ENCODE peak calls at places on chromosomes 2 and 18, in four cellular contexts. S is CD8-positive, alpha-beta memory T cell; L is tibial artery; F is heart left ventricle. U is an unnamed sample. For H3K27me3, the result is how much of the 10 kb centered on the place peaks cover.

GRCh38 chr2:199842631-199843030 is 8.4 kb downstream of the FTCDNL1 start:
- DNase-seq in F (no peak), L (no peak), S (no peak), U (no peak)

GRCh38 chr18:25517881-25518715 is 166.1 kb upstream of the ZNF521 start:
- DNase-seq in F (no peak), L (no peak), S (no peak), U (no peak)

GRCh38 chr2:160194351-160194750 is 5.7 kb downstream of the ITGB6 start:
- DNase-seq in L (no peak), S (no peak), F (no peak), U (no peak)

GRCh38 chr2:207836526-207837133 is 66.9 kb upstream of the FZD5 start:
- DNase-seq in S (no peak), L (no peak), F (peak), U (peak)

GRCh38 chr2:11716689-11717321 is 29.6 kb upstream of the LPIN1 start:
- DNase-seq in L (peak), S (no peak), F (no peak), U (no peak)

GRCh38 chr18:46104128-46104911 is at the start of gene HAUS1:
- DNase-seq in F (peak), S (peak), L (peak), U (peak)

GRCh38 chr2:151973013-151973900 is 125.6 kb downstream of the CACNB4 start:
- DNase-seq in F (no peak), L (no peak), S (no peak), U (no peak)

GRCh38 chr2:25960920-25961319 is 21.4 kb downstream of the KIF3C start:
- DNase-seq in S (no peak), F (peak), L (no peak), U (no peak)

GRCh38 chr2:83826601-83827000 is 632.5 kb downstream of the SUCLG1 start:
- DNase-seq in F (no peak), S (no peak), L (no peak), U (no peak)

GRCh38 chr18:79515331-79515730 is 119.6 kb downstream of the NFATC1 start:
- DNase-seq in L (no peak), S (no peak), F (no peak), U (no peak)

GRCh38 chr2:28101123-28101522 is 210.6 kb downstream of the BABAM2 start:
- DNase-seq in S (no peak), F (no peak), L (no peak), U (no peak)

GRCh38 chr2:202808754-202809153 is 62.8 kb downstream of the ICA1L start:
- DNase-seq in L (no peak), F (no peak), S (no peak), U (no peak)

GRCh38 chr18:61609131-61609530 is 275.9 kb downstream of the CDH20 start:
- DNase-seq in F (no peak), L (no peak), S (no peak), U (no peak)

GRCh38 chr18:70576281-70577022 is 287.6 kb downstream of the SOCS6 start:
- DNase-seq in S (no peak), F (no peak), L (no peak), U (no peak)

GRCh38 chr2:39150890-39151497 is 30.1 kb upstream of the SOS1 start:
- DNase-seq in L (no peak), S (no peak), F (no peak), U (no peak)

GRCh38 chr2:157413342-157414035 is 30.4 kb downstream of the CYTIP start:
- DNase-seq in L (no peak), F (no peak), S (peak), U (no peak)

GRCh38 chr18:9824474-9824832 is 61.3 kb upstream of the TXNDC2 start:
- DNase-seq in F (peak), S (no peak), L (no peak), U (no peak)

GRCh38 chr2:22879009-22879863 is 505.7 kb upstream of the KLHL29 start:
- DNase-seq in L (no peak), S (no peak), F (no peak), U (no peak)

GRCh38 chr2:191014653-191015020 is 666 bp upstream of the STAT1 start:
- DNase-seq in S (no peak), L (no peak), F (peak), U (no peak)

GRCh38 chr2:67689651-67690050 is 292.5 kb downstream of the ETAA1 start:
- DNase-seq in L (no peak), S (no peak), F (no peak), U (no peak)

GRCh38 chr2:45120546-45120945 is 111.3 kb upstream of the SIX2 start:
- DNase-seq in S (no peak), F (no peak), L (no peak), U (peak)

GRCh38 chr18:6975084-6975483 is 142.5 kb downstream of the LAMA1 start:
- DNase-seq in L (no peak), S (no peak), F (no peak), U (no peak)

GRCh38 chr2:85844486-85844885 is 44.3 kb downstream of the ST3GAL5 start:
- DNase-seq in F (no peak), L (no peak), S (no peak), U (no peak)

GRCh38 chr2:85846411-85846810 is 42.4 kb downstream of the ST3GAL5 start:
- DNase-seq in F (no peak), L (no peak), S (no peak), U (peak)

GRCh38 chr2:85847051-85847588 is 41.7 kb downstream of the ST3GAL5 start:
- DNase-seq in L (no peak), F (no peak), S (no peak), U (no peak)

GRCh38 chr2:85840091-85840490 is 48.7 kb downstream of the ST3GAL5 start:
- DNase-seq in S (no peak), L (no peak), F (no peak), U (no peak)

DNA sequence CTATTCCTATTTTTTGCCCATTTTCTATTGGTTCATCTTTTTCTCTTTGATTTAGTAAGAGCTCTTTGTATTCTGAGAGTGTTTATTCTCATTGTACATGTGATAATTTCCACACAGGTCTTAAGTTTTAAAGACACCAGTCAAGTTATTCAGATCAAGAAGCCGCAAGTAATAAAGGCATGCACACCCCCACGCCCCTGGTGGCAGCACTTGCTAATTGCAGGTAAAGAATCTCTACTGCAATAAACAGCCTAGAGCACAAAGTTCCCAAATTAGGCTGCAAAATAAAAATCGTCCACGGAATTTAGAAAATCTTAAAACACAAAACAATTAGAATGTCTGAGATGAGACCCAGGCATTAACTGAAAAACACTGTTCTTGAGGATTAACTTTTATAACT is 45.2 kb downstream of the ST3GAL5 start:
- DNase-seq in F (no peak), L (no peak), S (no peak), U (no peak)
- H3K27me3 ChIP-seq in F (under half), L (under half), S (under half), U (under half)

GRCh38 chr2:168469281-168469988 is 13.4 kb downstream of the CERS6 start:
- DNase-seq in F (no peak), L (no peak), S (no peak), U (no peak)

GRCh38 chr2:168468354-168468753 is 12.3 kb downstream of the CERS6 start:
- DNase-seq in L (no peak), F (no peak), S (no peak), U (no peak)

GRCh38 chr2:168470880-168471475 is 14.9 kb downstream of the CERS6 start:
- DNase-seq in L (no peak), S (no peak), F (no peak), U (no peak)

GRCh38 chr2:168467729-168468128 is 11.7 kb downstream of the CERS6 start:
- DNase-seq in S (no peak), L (no peak), F (no peak), U (no peak)

DNA sequence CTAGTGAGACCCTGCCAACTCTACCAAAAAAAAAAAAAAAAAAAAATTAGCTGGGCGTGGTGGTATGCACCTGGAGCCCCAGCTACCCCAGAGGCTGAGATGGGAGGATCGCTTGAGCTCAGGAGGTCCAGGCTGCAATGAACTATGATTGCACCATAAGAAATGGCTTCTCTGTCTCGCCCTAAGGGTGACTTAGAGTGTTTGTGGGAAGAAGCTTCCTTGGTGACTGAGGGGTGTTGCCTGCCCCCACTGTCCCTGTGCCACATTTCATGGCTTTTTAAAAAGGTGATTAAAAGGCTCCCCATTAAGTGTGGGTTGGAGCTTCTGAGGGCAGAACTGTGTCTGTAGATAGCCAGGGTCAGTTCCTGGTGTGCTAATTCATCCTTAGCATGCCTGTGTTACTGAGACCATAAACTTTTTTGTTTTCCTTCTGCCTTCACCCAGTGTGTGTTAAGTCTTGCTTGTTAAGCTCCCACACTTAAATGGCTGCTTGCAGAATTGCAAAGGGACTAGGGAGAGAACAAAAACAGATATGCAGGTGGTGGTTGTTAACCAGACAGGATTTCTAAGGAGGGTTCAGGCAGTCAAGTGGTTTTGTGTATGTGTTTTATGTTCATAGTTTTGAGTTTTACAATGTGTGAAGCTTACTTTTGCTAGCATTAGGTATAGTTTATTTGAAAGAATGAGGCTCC is 14.3 kb downstream of the CERS6 start:
- DNase-seq in L (no peak), F (no peak), S (no peak), U (no peak)
- H3K27ac ChIP-seq in L (no peak), F (no peak), S (no peak), U (no peak)

DNA sequence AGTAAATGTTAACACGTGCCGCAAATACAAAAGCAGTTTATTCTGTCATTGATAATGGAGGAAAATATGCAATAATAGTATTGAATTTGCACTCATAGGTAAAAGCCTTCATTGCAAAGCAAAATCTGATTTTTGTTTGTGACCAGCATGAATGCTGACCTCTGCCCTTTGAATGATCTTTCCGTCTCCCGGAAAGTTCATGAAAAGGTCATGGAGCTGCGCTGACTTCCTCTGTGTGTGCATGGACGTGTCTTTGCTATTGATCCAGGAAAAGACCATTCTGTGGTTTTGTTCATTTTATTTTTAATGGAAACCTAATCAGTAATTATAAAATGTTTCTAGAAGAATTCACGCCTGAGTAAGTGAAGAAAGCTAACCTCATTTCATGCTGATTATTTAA is 320.0 kb downstream of the MTX2 start:
- DNase-seq in F (no peak), L (no peak), S (no peak), U (no peak)
- H3K27me3 ChIP-seq in F (under half), L (under half), S (under half), U (under half)

DNA sequence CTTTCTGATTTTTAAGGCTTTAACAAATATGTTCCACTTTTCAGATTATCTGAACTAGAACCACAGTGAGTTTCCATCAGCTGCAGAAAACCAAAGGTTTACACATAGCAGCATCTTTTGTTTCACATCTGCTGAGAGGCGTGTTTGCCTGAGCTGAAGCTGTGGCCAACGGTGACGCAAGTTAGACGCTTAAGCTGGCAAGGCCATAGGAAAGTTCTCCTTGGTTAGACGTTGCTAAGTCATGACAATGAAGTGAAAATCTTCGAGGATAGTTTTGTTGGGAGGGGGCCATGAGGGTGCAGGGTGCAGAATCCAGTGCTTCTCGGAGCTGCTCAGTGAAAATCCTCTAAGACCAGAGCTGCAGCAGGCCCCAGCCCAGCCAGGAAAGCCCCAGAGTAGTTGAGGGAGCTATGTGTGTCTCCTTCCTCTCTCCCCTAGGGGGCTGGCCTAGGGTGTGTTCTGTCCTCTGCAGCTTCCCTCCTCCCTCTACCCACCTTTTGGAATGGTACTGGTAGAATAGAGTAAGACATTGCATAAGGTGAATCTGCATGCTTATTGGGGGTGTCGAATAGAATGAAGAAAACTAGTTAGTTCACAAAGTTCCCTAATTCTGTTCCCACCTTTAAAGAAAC is 105.4 kb downstream of the FHOD3 start:
- DNase-seq in S (no peak), L (peak), F (peak), U (no peak)
- H3K27ac ChIP-seq in S (no peak), L (peak), F (peak), U (no peak)